ENCODE peak calls at places on chromosomes 2 and 18, in ten cellular contexts. One of them, this sample, is unnamed.

GRCh38 chr2:46326231-46326980 is 29.2 kb downstream of the EPAS1 start:
- DNase-seq in stimulated activated CD4-positive, alpha-beta T cell treated with anti-CD3 and anti-CD28 coated beads, Interleukin-4, amount 100 ng/mL, for 4 hours: no peak
- DNase-seq in T-helper 1 cell: no peak
- DNase-seq in heart left ventricle: no peak
- DNase-seq in ELF-1: no peak
- DNase-seq in ACHN: no peak
- DNase-seq in fibroblast of pulmonary artery: peak
- DNase-seq in AG04449: no peak
- DNase-seq in naive thymus-derived CD8-positive, alpha-beta T cell: no peak
- DNase-seq in fibroblast of the aortic adventitia: peak
- DNase-seq in this sample: no peak

GRCh38 chr2:35415282-35415681 is 940.3 kb upstream of the CRIM1 start:
- DNase-seq in stimulated activated CD4-positive, alpha-beta T cell treated with anti-CD3 and anti-CD28 coated beads, Interleukin-4, amount 100 ng/mL, for 4 hours: no peak
- DNase-seq in T-helper 1 cell: no peak
- DNase-seq in heart left ventricle: no peak
- DNase-seq in ELF-1: no peak
- DNase-seq in ACHN: no peak
- DNase-seq in fibroblast of pulmonary artery: no peak
- DNase-seq in AG04449: no peak
- DNase-seq in naive thymus-derived CD8-positive, alpha-beta T cell: no peak
- DNase-seq in fibroblast of the aortic adventitia: no peak
- DNase-seq in this sample: no peak

GRCh38 chr18:36610258-36610657 is 218.5 kb downstream of the TPGS2 start:
- DNase-seq in stimulated activated CD4-positive, alpha-beta T cell treated with anti-CD3 and anti-CD28 coated beads, Interleukin-4, amount 100 ng/mL, for 4 hours: no peak
- DNase-seq in T-helper 1 cell: no peak
- DNase-seq in heart left ventricle: no peak
- DNase-seq in ELF-1: no peak
- DNase-seq in ACHN: no peak
- DNase-seq in fibroblast of pulmonary artery: no peak
- DNase-seq in AG04449: no peak
- DNase-seq in naive thymus-derived CD8-positive, alpha-beta T cell: no peak
- DNase-seq in fibroblast of the aortic adventitia: no peak
- DNase-seq in this sample: no peak

GRCh38 chr2:42170619-42171395 is 1.7 kb downstream of the EML4 start:
- DNase-seq in stimulated activated CD4-positive, alpha-beta T cell treated with anti-CD3 and anti-CD28 coated beads, Interleukin-4, amount 100 ng/mL, for 4 hours: no peak
- DNase-seq in T-helper 1 cell: no peak
- DNase-seq in heart left ventricle: no peak
- DNase-seq in ELF-1: no peak
- DNase-seq in ACHN: no peak
- DNase-seq in fibroblast of pulmonary artery: no peak
- DNase-seq in AG04449: no peak
- DNase-seq in naive thymus-derived CD8-positive, alpha-beta T cell: no peak
- DNase-seq in fibroblast of the aortic adventitia: peak
- DNase-seq in this sample: peak

GRCh38 chr2:38074047-38074774 is 1.7 kb downstream of the CYP1B1 start:
- DNase-seq in stimulated activated CD4-positive, alpha-beta T cell treated with anti-CD3 and anti-CD28 coated beads, Interleukin-4, amount 100 ng/mL, for 4 hours: no peak
- DNase-seq in T-helper 1 cell: no peak
- DNase-seq in heart left ventricle: no peak
- DNase-seq in ELF-1: peak
- DNase-seq in ACHN: no peak
- DNase-seq in fibroblast of pulmonary artery: no peak
- DNase-seq in AG04449: no peak
- DNase-seq in naive thymus-derived CD8-positive, alpha-beta T cell: no peak
- DNase-seq in fibroblast of the aortic adventitia: peak
- DNase-seq in this sample: no peak

GRCh38 chr18:27400001-27400400 is 214.9 kb upstream of the CHST9 start:
- DNase-seq in stimulated activated CD4-positive, alpha-beta T cell treated with anti-CD3 and anti-CD28 coated beads, Interleukin-4, amount 100 ng/mL, for 4 hours: no peak
- DNase-seq in T-helper 1 cell: no peak
- DNase-seq in heart left ventricle: no peak
- DNase-seq in ELF-1: peak
- DNase-seq in ACHN: peak
- DNase-seq in fibroblast of pulmonary artery: no peak
- DNase-seq in AG04449: no peak
- DNase-seq in naive thymus-derived CD8-positive, alpha-beta T cell: no peak
- DNase-seq in fibroblast of the aortic adventitia: no peak
- DNase-seq in this sample: no peak

GRCh38 chr2:146158072-146158674 is 1638.3 kb upstream of the ZEB2 start:
- DNase-seq in stimulated activated CD4-positive, alpha-beta T cell treated with anti-CD3 and anti-CD28 coated beads, Interleukin-4, amount 100 ng/mL, for 4 hours: no peak
- DNase-seq in T-helper 1 cell: no peak
- DNase-seq in heart left ventricle: no peak
- DNase-seq in ELF-1: no peak
- DNase-seq in ACHN: no peak
- DNase-seq in fibroblast of pulmonary artery: no peak
- DNase-seq in AG04449: no peak
- DNase-seq in naive thymus-derived CD8-positive, alpha-beta T cell: no peak
- DNase-seq in fibroblast of the aortic adventitia: no peak
- DNase-seq in this sample: no peak

GRCh38 chr18:8609711-8610441 is 639 bp downstream of the RAB12 start:
- DNase-seq in stimulated activated CD4-positive, alpha-beta T cell treated with anti-CD3 and anti-CD28 coated beads, Interleukin-4, amount 100 ng/mL, for 4 hours: peak
- DNase-seq in T-helper 1 cell: peak
- DNase-seq in heart left ventricle: no peak
- DNase-seq in ELF-1: peak
- DNase-seq in ACHN: peak
- DNase-seq in fibroblast of pulmonary artery: no peak
- DNase-seq in AG04449: no peak
- DNase-seq in naive thymus-derived CD8-positive, alpha-beta T cell: no peak
- DNase-seq in fibroblast of the aortic adventitia: no peak
- DNase-seq in this sample: no peak

GRCh38 chr2:114442545-114442944 is at the start of gene DPP10:
- DNase-seq in stimulated activated CD4-positive, alpha-beta T cell treated with anti-CD3 and anti-CD28 coated beads, Interleukin-4, amount 100 ng/mL, for 4 hours: no peak
- DNase-seq in T-helper 1 cell: no peak
- DNase-seq in heart left ventricle: no peak
- DNase-seq in ELF-1: peak
- DNase-seq in ACHN: peak
- DNase-seq in fibroblast of pulmonary artery: peak
- DNase-seq in AG04449: no peak
- DNase-seq in naive thymus-derived CD8-positive, alpha-beta T cell: no peak
- DNase-seq in fibroblast of the aortic adventitia: no peak
- DNase-seq in this sample: no peak

GRCh38 chr2:178514664-178515063 is 34.4 kb downstream of the PLEKHA3 start:
- DNase-seq in stimulated activated CD4-positive, alpha-beta T cell treated with anti-CD3 and anti-CD28 coated beads, Interleukin-4, amount 100 ng/mL, for 4 hours: no peak
- DNase-seq in T-helper 1 cell: no peak
- DNase-seq in heart left ventricle: no peak
- DNase-seq in ELF-1: no peak
- DNase-seq in ACHN: peak
- DNase-seq in fibroblast of pulmonary artery: no peak
- DNase-seq in AG04449: no peak
- DNase-seq in naive thymus-derived CD8-positive, alpha-beta T cell: no peak
- DNase-seq in fibroblast of the aortic adventitia: peak
- DNase-seq in this sample: no peak

GRCh38 chr2:187008111-187008510 is 159.1 kb upstream of the ZSWIM2 start:
- DNase-seq in stimulated activated CD4-positive, alpha-beta T cell treated with anti-CD3 and anti-CD28 coated beads, Interleukin-4, amount 100 ng/mL, for 4 hours: no peak
- DNase-seq in T-helper 1 cell: no peak
- DNase-seq in heart left ventricle: no peak
- DNase-seq in ELF-1: no peak
- DNase-seq in ACHN: no peak
- DNase-seq in fibroblast of pulmonary artery: peak
- DNase-seq in AG04449: no peak
- DNase-seq in naive thymus-derived CD8-positive, alpha-beta T cell: no peak
- DNase-seq in fibroblast of the aortic adventitia: peak
- DNase-seq in this sample: no peak

GRCh38 chr18:68555935-68556334 is 159.0 kb downstream of the TMX3 start:
- DNase-seq in stimulated activated CD4-positive, alpha-beta T cell treated with anti-CD3 and anti-CD28 coated beads, Interleukin-4, amount 100 ng/mL, for 4 hours: no peak
- DNase-seq in T-helper 1 cell: no peak
- DNase-seq in heart left ventricle: no peak
- DNase-seq in ELF-1: no peak
- DNase-seq in ACHN: no peak
- DNase-seq in fibroblast of pulmonary artery: no peak
- DNase-seq in AG04449: no peak
- DNase-seq in naive thymus-derived CD8-positive, alpha-beta T cell: no peak
- DNase-seq in fibroblast of the aortic adventitia: no peak
- DNase-seq in this sample: no peak

This sample was measured in NCI-H2227 treated with DMSO at 0.1 percent for 48 hours.